ENCODE peak calls at places on chromosome 5, in six cellular contexts. E, Q, X, C, P and M are unnamed samples. For H3K4me1, the result is how much of the 10 kb centered on the place peaks cover.

GRCh38 chr5:8329773-8330172 is 460.8 kb downstream of the MTRR start:
- DNase-seq in E (peak), Q (no peak), X (no peak), C (no peak), P (peak), M (no peak)

GRCh38 chr5:59188415-59189225 is 605.7 kb downstream of the RAB3C start:
- DNase-seq in E (peak), Q (peak), X (peak), C (peak), P (peak), M (peak)

GRCh38 chr5:135449608-135450007 is 2.5 kb upstream of the DCANP1 start:
- DNase-seq in E (no peak), Q (peak), X (no peak), C (no peak), P (no peak), M (no peak)

GRCh38 chr5:98564836-98565235 is 208.6 kb upstream of the RGMB start:
- DNase-seq in E (no peak), Q (no peak), X (no peak), C (no peak), P (no peak), M (no peak)

GRCh38 chr5:3995954-3996619 is 400.5 kb downstream of the IRX1 start:
- DNase-seq in E (no peak), Q (no peak), X (no peak), C (no peak), P (no peak), M (no peak)

GRCh38 chr5:94153736-94154450 is 412.5 kb upstream of the POU5F2 start:
- DNase-seq in E (no peak), Q (no peak), X (no peak), C (no peak), P (no peak), M (no peak)

GRCh38 chr5:73912755-73913365 is 286.9 kb downstream of the ARHGEF28 start:
- DNase-seq in E (no peak), Q (no peak), X (no peak), C (no peak), P (no peak), M (no peak)

GRCh38 chr5:36041537-36041845 is 25.2 kb downstream of the UGT3A2 start:
- DNase-seq in E (no peak), Q (no peak), X (no peak), C (no peak), P (no peak), M (no peak)

GRCh38 chr5:170302729-170303501 is 5.3 kb upstream of the LCP2 start:
- DNase-seq in E (no peak), Q (no peak), X (peak), C (peak), P (no peak), M (peak)

GRCh38 chr5:101455851-101456250 is 552.8 kb upstream of the ST8SIA4 start:
- DNase-seq in E (no peak), Q (no peak), X (no peak), C (no peak), P (no peak), M (no peak)

GRCh38 chr5:98638701-98639100 is 134.8 kb upstream of the RGMB start:
- DNase-seq in E (no peak), Q (no peak), X (no peak), C (no peak), P (peak), M (peak)

GRCh38 chr5:91794455-91794854 is 411.3 kb upstream of the ARRDC3 start:
- DNase-seq in E (no peak), Q (no peak), X (no peak), C (no peak), P (peak), M (no peak)

GRCh38 chr5:12204761-12205160 is 300.5 kb upstream of the CTNND2 start:
- DNase-seq in E (no peak), Q (no peak), X (no peak), C (no peak), P (no peak), M (no peak)

GRCh38 chr5:524442-525163 is at the start of gene SLC9A3:
- DNase-seq in E (no peak), Q (no peak), X (no peak), C (no peak), P (no peak), M (no peak)

GRCh38 chr5:96288845-96289185 is 144.2 kb downstream of the PCSK1 start:
- DNase-seq in E (peak), Q (no peak), X (no peak), C (no peak), P (peak), M (no peak)

GRCh38 chr5:4551034-4551433 is 589.1 kb upstream of the ADAMTS16 start:
- DNase-seq in E (no peak), Q (no peak), X (no peak), C (no peak), P (no peak), M (no peak)

GRCh38 chr5:33441241-33441844 is 578 bp downstream of the TARS1 start:
- DNase-seq in E (no peak), Q (no peak), X (peak), C (no peak), P (peak), M (peak)

GRCh38 chr5:147750065-147750464 is 32.5 kb downstream of the JAKMIP2 start:
- DNase-seq in E (no peak), Q (no peak), X (no peak), C (no peak), P (no peak), M (no peak)
- H3K4me1 ChIP-seq in E (under half), Q (under half), X (under half), C (under half), P (under half), M (under half)

GRCh38 chr5:141957367-141957993 is 522 bp downstream of the PCDH12 start:
- DNase-seq in E (no peak), Q (no peak), X (no peak), C (no peak), P (no peak), M (no peak)
- H3K4me3 ChIP-seq in E (no peak), Q (no peak), X (no peak), C (peak), P (no peak), M (no peak)

GRCh38 chr5:150638488-150639316 is 1.8 kb upstream of the SYNPO start:
- DNase-seq in E (no peak), Q (no peak), X (no peak), C (no peak), P (no peak), M (no peak)
- H3K4me1 ChIP-seq in E (half or more), Q (half or more), X (under half), C (half or more), P (half or more), M (under half)

GRCh38 chr5:147450596-147450995 is 59.3 kb downstream of the DPYSL3 start:
- DNase-seq in E (no peak), Q (no peak), X (no peak), C (no peak), P (no peak), M (no peak)

GRCh38 chr5:147452137-147452838 is 57.6 kb downstream of the DPYSL3 start:
- DNase-seq in E (no peak), Q (no peak), X (no peak), C (no peak), P (no peak), M (no peak)

GRCh38 chr5:147448766-147449165 is 61.1 kb downstream of the DPYSL3 start:
- DNase-seq in E (no peak), Q (no peak), X (no peak), C (no peak), P (no peak), M (no peak)

GRCh38 chr5:147453901-147454814 is 55.7 kb downstream of the DPYSL3 start:
- DNase-seq in E (peak), Q (peak), X (peak), C (peak), P (peak), M (peak)

DNA sequence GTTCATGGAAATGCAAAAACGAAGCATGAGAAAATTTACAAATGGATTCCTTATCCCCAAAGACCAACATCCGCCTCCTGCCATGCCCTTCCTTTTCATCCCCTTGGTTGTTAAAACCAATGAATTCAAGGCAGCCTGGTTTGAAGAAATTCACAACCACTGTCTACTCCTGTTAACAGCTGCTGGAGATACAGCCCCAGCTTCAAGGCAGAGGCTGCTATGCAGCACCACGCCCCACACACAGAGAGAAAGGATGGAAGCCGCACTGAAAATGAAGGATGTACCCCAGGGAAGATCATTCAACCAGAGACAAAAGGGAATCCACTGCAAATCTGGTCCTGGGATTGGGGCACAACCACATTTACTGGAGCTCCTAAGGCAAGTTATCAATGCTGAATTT is 58.7 kb downstream of the DPYSL3 start:
- DNase-seq in E (no peak), Q (no peak), X (no peak), C (no peak), P (no peak), M (no peak)
- H3K4me3 ChIP-seq in E (no peak), Q (peak), X (no peak), C (no peak), P (no peak), M (no peak)

GRCh38 chr5:151745071-151745705 is 13.2 kb downstream of the ATOX1 start:
- DNase-seq in E (peak), Q (peak), X (no peak), C (peak), P (peak), M (no peak)
- H3K4me1 ChIP-seq in E (half or more), Q (under half), X (under half), C (under half), P (half or more), M (under half)

DNA sequence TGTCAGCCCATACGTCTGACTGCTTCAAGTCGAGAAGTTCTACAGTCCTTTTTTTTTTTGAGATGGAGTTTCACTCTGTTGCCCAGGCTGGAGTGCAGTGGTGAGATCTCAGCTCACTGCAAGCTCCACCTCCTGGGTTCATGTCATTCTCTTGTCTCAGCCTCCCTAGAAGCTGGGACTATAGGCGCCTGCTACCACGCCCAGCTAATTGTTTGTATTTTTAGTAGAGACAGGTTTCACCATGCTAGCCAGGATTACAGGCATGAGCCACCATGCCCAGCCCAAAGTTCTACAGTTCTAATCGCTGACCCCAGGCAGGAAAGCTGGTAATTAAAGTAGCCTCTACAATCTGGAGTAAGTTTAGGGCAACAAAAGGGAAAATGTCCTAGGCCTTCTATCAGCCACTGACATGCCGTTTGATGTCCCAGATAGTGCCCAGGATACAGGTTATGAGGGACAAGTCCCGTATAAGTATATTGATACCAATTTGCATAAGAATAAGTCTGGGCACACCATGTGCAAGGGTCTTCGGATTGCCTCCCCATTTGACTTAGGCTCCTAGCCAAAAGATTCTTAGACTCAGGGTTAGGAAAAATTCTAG is 1110.8 kb downstream of the TAF11L14 start:
- DNase-seq in E (no peak), Q (no peak), X (no peak), C (no peak), P (no peak), M (no peak)
- H3K4me3 ChIP-seq in E (no peak), Q (peak), X (peak), C (peak), P (peak), M (no peak)

GRCh38 chr5:14168139-14168792 is 25.1 kb downstream of the TRIO start:
- DNase-seq in E (peak), Q (no peak), X (no peak), C (no peak), P (peak), M (no peak)

GRCh38 chr5:14167211-14167845 is 24.2 kb downstream of the TRIO start:
- DNase-seq in E (peak), Q (no peak), X (no peak), C (no peak), P (peak), M (no peak)

GRCh38 chr5:14166437-14166836 is 23.3 kb downstream of the TRIO start:
- DNase-seq in E (no peak), Q (no peak), X (no peak), C (no peak), P (no peak), M (no peak)

GRCh38 chr5:14171091-14171490 is 27.9 kb downstream of the TRIO start:
- DNase-seq in E (no peak), Q (no peak), X (no peak), C (no peak), P (no peak), M (no peak)

GRCh38 chr5:14168793-14169262 is 25.7 kb downstream of the TRIO start:
- DNase-seq in E (no peak), Q (no peak), X (no peak), C (no peak), P (no peak), M (no peak)
- H3K4me1 ChIP-seq in E (half or more), Q (under half), X (under half), C (half or more), P (half or more), M (under half)

DNA sequence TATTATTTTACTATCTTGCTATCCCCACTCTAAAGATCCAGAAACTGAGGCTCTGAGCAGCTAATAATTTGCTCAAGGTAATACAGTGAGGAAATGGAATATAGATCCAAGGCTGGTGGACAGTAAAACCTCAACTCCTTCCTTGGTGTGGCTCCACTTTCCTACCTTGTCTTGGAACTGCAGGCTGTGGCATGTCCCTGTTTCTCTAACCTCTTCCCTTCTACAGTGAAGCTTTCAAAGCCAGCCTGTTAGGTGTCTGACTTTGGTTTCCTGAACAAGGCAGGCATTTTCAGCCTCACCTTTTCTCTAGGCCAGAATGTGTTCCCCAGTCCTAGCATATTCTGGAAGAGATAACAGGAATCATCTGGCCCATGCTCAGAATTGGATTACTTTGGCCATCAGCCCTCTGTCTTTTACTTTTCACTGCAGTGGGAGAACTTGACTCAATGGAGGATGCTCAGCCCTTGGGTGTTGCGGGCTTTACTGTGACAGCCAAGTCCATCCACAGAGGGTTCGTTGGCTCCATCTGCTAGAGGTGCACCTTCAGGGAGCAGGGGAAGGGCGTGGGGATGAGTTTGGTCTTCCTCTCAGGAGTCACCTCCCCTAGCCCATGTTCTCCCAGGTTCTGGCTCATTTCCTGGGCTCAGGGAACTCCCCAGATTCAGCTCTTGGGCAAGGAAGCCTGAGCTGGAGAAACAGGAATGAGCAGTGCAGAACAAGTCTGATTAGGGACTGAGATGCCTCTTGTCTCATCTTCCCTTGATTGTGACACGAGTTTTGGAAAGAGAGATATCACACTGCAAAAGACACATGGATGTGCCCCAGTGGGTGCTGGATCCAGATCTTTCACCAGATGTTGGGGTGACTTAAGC is 1.1 kb downstream of the NIPAL4 start:
- DNase-seq in E (peak), Q (no peak), X (no peak), C (no peak), P (no peak), M (no peak)
- H3K4me3 ChIP-seq in E (peak), Q (peak), X (no peak), C (no peak), P (no peak), M (no peak)

DNA sequence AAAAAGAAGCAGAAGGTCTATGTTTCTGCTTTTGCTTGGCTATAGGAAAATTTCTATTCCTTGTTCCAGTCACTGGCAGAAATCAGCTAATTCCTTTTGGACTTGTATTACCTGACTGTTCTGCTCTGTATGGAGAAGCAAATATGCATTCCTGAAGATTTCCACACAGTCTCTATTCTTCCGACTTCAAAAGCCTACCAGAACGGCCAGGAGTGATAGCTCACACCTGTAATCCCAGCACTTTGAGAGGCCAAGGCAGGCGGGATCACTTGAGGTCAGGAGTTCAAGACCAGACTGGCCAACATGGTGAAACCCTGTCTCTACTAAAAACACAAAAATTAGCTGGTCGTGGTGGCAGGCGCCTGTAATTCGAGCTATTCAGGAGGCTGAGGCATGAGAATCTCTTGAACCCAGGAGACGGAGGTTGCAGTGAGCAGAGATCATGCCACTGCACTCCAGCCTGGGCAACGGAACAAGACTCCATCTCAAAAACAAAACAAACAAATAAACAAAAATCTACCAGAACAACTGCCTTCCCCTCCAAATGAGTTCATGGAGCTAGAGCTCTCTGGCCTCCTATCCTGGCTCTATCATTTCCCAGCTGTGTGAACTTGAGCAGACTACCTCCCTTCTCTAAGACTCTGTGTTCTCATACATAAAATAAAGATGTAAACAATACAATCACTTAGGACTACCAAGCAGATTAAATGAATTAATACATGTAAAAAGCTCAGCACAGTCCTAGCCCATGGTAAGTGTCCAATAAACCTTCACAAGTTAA is 17.0 kb downstream of the MYO10 start:
- DNase-seq in E (no peak), Q (no peak), X (no peak), C (no peak), P (no peak), M (no peak)
- H3K4me1 ChIP-seq in E (under half), Q (half or more), X (under half), C (under half), P (under half), M (under half)

GRCh38 chr5:42874621-42875198 is 63.0 kb upstream of the SELENOP start:
- DNase-seq in E (no peak), Q (no peak), X (no peak), C (no peak), P (no peak), M (no peak)

GRCh38 chr5:42875785-42876374 is 64.2 kb upstream of the SELENOP start:
- DNase-seq in E (no peak), Q (no peak), X (no peak), C (no peak), P (no peak), M (no peak)

GRCh38 chr5:42875211-42875610 is 63.5 kb upstream of the SELENOP start:
- DNase-seq in E (no peak), Q (no peak), X (no peak), C (no peak), P (no peak), M (no peak)

GRCh38 chr5:42879267-42879666 is 67.6 kb upstream of the SELENOP start:
- DNase-seq in E (no peak), Q (no peak), X (no peak), C (no peak), P (no peak), M (no peak)

GRCh38 chr5:42876375-42876844 is 64.7 kb upstream of the SELENOP start:
- DNase-seq in E (no peak), Q (no peak), X (no peak), C (no peak), P (no peak), M (no peak)
- H3K4me3 ChIP-seq in E (no peak), Q (no peak), X (no peak), C (peak), P (no peak), M (no peak)